ENCODE peak calls at places on chromosomes 6 and 20, in five cellular contexts. R is IMR-90, F is mesenchymal stem cell, L is H9, P is H1. Q is an unnamed sample. For H3K9me3, the result is how much of the 10 kb centered on the place peaks cover.

GRCh38 chr6:140001005-140001404 is 626.6 kb upstream of the CITED2 start:
- DNase-seq in R (no peak), F (no peak), L (no peak), P (no peak), Q (no peak)

GRCh38 chr6:25320459-25320858 is 41.3 kb downstream of the CARMIL1 start:
- DNase-seq in R (no peak), F (no peak), L (no peak), P (no peak), Q (no peak)

GRCh38 chr6:6766230-6766905 is 177.8 kb downstream of the LY86 start:
- DNase-seq in R (no peak), F (no peak), L (no peak), P (no peak), Q (no peak)

GRCh38 chr6:28750926-28751458 is 172.8 kb downstream of the TRIM27 start:
- DNase-seq in R (no peak), F (no peak), L (no peak), P (no peak), Q (no peak)

GRCh38 chr6:45709834-45710233 is 305.8 kb downstream of the CLIC5 start:
- DNase-seq in R (no peak), F (no peak), L (no peak), P (no peak), Q (no peak)

GRCh38 chr6:28634758-28635546 is 109.3 kb downstream of the GPX5 start:
- DNase-seq in R (no peak), F (peak), L (peak), P (no peak), Q (no peak)

GRCh38 chr20:47929368-47930115 is 144.3 kb upstream of the SULF2 start:
- DNase-seq in R (peak), F (peak), L (no peak), P (no peak), Q (no peak)

GRCh38 chr6:111763381-111763780 is 109.9 kb downstream of the FYN start:
- DNase-seq in R (peak), F (no peak), L (no peak), P (no peak), Q (no peak)

GRCh38 chr20:1212607-1213396 is 9.5 kb downstream of the C20orf202 start:
- DNase-seq in R (peak), F (peak), L (peak), P (peak), Q (peak)

GRCh38 chr20:5781798-5782750 is 31.9 kb downstream of the SHLD1 start:
- DNase-seq in R (no peak), F (no peak), L (no peak), P (no peak), Q (peak)

DNA sequence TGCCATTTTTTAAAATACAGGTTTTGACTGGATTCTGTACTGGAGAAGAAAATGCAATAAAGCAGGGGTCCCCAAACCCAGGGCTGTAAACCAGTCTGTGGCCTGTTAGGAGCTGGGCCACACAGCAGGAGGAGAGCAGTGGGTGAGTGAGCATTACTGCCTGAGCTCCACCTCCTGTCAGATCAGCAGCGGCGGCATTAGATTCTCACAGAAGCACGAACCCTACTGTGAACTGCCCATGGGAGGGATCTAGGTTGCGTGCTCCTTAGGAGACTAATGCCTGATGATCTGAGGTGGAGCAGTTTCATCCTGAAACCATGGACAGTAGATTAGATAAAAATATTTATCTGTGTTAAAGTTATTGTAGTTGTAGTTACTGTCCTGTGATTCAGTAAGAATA is 21.1 kb upstream of the FBXO9 start:
- DNase-seq in R (peak), F (peak), L (peak), P (no peak), Q (no peak)
- H2BK15ac ChIP-seq in R (peak), F (no peak), L (no peak), P (no peak), Q (no peak)

GRCh38 chr6:155614606-155615005 is 159.0 kb upstream of the NOX3 start:
- DNase-seq in R (no peak), F (no peak), L (no peak), P (no peak), Q (no peak)

DNA sequence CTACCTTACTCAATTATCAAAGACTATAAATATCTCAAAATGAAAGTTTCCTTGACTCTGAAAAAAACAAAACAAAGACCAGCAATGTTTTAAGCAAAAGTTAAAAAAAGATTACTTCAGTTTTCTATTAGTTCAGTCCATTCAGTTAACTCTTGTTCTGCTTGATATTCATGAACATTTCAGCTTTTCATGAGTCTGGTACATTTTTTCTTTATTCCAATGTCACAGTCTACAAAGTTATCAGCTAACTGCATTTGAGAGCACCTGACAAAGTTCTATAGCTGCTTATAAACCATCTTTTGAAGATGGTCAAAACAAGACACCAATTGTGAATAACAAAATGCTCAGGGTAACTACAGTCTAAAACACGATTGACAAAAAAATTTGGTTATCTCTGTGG is 156.1 kb upstream of the NOX3 start:
- DNase-seq in R (no peak), F (no peak), L (no peak), P (no peak), Q (no peak)
- H3K9me3 ChIP-seq in R (under half), F (half or more), L (under half), P (half or more), Q (under half)

DNA sequence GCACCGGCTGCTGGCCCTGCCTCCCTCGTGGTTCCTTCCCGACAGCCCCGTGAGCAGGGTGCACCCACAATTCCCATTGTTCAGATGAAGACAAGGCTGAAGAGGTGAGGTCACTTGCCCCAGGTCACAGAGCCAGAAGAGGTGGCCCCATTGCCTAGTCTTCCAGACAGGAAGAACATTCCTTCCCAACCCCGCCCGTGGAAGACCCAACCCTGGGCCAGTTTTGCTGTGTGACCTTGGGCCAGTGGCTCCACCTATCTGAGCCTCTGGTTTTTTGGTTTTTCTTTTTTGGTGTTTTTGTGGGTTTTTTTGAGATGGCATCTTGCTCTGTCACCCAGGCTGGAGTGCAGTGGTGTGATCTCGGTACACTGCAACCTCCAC is 61.7 kb downstream of the RIPOR3 start:
- DNase-seq in R (no peak), F (no peak), L (no peak), P (no peak), Q (no peak)
- H2BK15ac ChIP-seq in R (no peak), F (peak), L (no peak), P (no peak), Q (peak)

DNA sequence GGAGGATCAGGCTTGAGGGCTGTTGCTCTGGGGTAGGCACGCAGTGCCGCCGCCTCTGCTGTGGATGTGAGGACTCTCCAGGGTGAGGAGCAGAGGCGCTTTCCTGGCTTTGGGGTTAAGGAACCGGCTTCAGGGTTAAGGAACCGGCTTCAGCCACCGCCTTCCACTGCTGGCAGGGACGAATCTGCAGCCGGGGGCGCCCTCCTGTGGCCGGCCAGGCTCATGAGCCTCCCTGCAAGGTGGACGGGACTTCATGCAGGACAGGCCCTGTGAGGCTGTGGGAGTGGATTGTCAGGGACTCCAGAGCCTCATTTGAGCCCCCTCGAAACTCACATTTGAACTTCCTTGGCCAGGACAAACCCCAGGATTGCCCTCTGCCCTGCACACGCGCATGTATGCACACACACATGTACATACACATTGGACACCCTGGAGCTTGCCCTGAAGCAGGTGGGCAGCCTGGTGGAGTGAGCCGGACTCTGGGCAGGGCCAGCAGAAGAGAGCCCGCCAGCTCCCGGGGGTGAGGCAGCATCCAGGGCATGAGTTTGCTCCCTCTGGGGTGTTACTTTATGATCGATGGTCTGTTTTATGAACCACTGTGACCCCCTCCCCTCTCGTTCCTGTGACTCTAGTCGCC is 146.9 kb downstream of the PHACTR3 start:
- DNase-seq in R (peak), F (no peak), L (peak), P (peak), Q (peak)
- H3K9me3 ChIP-seq in R (under half), F (under half), L (under half), P (half or more), Q (under half)

DNA sequence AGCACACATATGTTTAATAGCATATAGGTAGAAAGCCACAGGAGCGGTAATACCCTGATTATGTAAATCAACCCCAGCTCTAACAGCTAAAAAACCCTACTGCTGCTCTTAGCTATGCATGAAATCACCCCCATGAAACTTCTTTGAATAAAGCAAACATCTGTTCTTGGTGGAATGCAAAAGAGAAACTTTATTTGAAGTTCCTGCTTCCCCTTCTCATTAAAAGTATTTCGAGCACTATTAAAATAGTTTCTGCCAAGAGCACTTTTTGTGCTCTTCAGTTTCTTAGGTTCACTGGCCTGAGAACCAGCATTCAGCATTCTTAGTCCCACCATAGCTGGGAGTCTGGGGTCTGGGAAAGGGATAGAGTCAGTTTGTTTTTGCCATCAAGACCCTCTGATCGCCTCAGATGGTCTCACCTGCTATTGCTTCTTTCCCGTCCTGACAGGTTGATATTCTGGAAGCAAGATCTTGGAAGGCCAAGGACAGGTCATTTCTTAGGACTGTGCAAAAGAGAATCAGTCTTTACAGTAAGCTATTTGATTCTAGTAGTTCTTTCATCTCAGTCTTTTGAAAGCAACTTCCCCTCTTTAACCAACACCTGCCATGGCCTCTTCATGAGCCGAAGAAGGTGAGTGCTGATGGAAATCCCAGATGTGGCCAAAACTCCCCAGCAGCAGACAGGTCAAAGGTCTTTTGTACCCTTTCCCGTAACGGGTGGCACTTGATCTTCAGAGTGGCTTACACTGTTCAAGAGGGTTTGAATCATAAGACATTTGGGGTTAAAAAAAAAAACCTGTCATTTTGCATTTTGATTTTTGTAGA is 76.5 kb upstream of the TMEM170B start:
- DNase-seq in R (no peak), F (no peak), L (no peak), P (no peak), Q (no peak)
- H2BK15ac ChIP-seq in R (no peak), F (no peak), L (no peak), P (no peak), Q (no peak)

DNA sequence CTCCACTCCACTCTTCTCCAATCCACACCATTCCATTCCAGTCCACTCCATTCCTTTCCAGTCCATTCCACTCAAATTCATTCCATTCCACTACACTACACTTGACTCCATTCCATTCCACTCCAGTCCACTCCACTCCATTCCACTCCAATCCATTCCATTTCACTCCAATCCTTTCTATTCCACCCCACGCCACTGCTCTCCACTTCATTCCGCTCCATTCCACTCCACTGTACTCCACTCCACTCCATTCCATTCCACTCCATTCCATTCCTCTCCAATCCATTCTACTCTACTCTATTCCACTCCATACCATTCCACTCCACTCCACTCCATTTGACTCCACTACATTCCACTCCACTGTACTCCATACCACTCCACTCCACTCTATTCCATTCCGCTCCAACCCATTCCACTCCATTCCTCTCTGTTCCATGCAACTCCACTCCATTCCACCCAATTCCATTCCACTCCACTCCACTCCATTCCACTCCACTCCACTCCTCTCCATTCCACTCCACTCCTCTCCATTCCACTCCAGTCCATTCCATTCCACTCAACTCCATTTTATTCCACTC is 23.4 kb upstream of the DEFB125 start:
- DNase-seq in R (no peak), F (no peak), L (no peak), P (no peak), Q (no peak)
- H3K9me3 ChIP-seq in R (under half), F (under half), L (half or more), P (half or more), Q (under half)

GRCh38 chr6:27136077-27136644 is 111.3 kb upstream of the PRSS16 start:
- DNase-seq in R (no peak), F (no peak), L (no peak), P (no peak), Q (no peak)
- H2BK15ac ChIP-seq in R (no peak), F (no peak), L (no peak), P (no peak), Q (no peak)

GRCh38 chr20:59731371-59731770 is 127.0 kb downstream of the PHACTR3 start:
- DNase-seq in R (no peak), F (no peak), L (no peak), P (no peak), Q (no peak)

GRCh38 chr20:59725476-59726119 is 121.3 kb downstream of the PHACTR3 start:
- DNase-seq in R (no peak), F (no peak), L (no peak), P (no peak), Q (no peak)

GRCh38 chr20:59729476-59729875 is 125.1 kb downstream of the PHACTR3 start:
- DNase-seq in R (no peak), F (no peak), L (no peak), P (no peak), Q (no peak)

GRCh38 chr20:59726196-59726595 is 121.9 kb downstream of the PHACTR3 start:
- DNase-seq in R (no peak), F (no peak), L (no peak), P (no peak), Q (no peak)

DNA sequence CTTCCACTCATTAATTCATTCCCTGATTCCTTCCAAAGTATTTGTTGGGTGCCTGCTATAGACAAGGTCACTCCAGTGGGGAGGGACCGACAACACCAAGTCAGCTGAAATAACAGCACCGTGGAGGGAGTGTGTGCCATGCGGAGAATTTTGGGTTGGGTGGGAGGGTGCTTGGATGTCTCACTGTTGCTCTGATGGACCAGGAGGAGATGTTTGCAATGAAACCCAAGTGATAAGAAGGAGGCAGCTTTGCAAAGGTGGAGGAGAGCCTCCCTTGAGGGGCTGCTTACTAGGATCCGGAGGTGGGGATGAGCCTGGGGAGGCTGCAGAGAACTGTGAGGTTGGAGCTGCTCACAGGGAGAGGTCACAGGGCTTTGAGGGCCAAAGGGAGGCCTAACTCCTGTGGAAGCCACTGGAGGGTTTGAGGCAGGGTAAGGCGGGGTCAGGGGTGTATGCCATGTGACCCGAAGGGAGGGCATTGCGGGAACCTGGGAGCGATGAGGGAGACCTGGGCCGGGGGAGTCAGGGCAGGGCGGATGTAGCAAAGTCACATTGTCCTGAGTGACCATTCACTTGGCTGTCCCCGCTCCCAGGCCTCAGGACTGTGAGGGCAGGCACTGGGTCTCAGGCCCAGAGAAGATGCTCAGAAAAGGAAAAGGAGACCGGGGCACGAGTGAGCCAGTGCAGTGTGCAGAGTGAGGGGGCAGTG is 124.5 kb downstream of the PHACTR3 start:
- DNase-seq in R (no peak), F (no peak), L (no peak), P (no peak), Q (no peak)
- H3K9me3 ChIP-seq in R (under half), F (under half), L (under half), P (half or more), Q (under half)